ENCODE peak calls at places on chromosome 19, in nine cellular contexts. R is testis; G is adipocyte; A is cardiac muscle cell; K is CD8-positive, alpha-beta T cell; X is PC-3; Z is CD4-positive, alpha-beta memory T cell; F is tibial nerve; E is pancreas. O is an unnamed sample.

GRCh38 chr19:10625003-10625761 is at the start of gene SLC44A2:
- DNase-seq in R (peak), G (peak), A (peak), K (no peak), X (peak), Z (no peak), F (peak), E (peak), O (no peak)

GRCh38 chr19:55484571-55485438 is at the start of gene NAT14:
- DNase-seq in R (peak), G (peak), A (peak), K (peak), X (peak), Z (peak), F (no peak), E (peak), O (peak)

GRCh38 chr19:45424191-45425058 is 708 bp upstream of the ERCC1 start:
- DNase-seq in R (peak), G (peak), A (no peak), K (no peak), X (peak), Z (peak), F (peak), E (peak), O (peak)

GRCh38 chr19:6232567-6232966 is 47.2 kb downstream of the MLLT1 start:
- DNase-seq in R (no peak), G (peak), A (no peak), K (no peak), X (peak), Z (peak), F (no peak), E (peak), O (no peak)

GRCh38 chr19:23882493-23882892 is 32.2 kb upstream of the ZNF726 start:
- DNase-seq in R (peak), G (no peak), A (no peak), K (no peak), X (no peak), Z (no peak), F (no peak), E (no peak), O (no peak)

GRCh38 chr19:21158523-21159135 is 16.8 kb downstream of the ZNF431 start:
- DNase-seq in R (no peak), G (peak), A (no peak), K (no peak), X (peak), Z (no peak), F (no peak), E (no peak), O (no peak)

GRCh38 chr19:11752244-11752736 is 13.5 kb upstream of the ZNF823 start:
- DNase-seq in R (no peak), G (no peak), A (no peak), K (no peak), X (no peak), Z (no peak), F (no peak), E (no peak), O (no peak)

GRCh38 chr19:42282810-42283247 is 13.8 kb downstream of the CIC start:
- DNase-seq in R (no peak), G (no peak), A (no peak), K (no peak), X (no peak), Z (no peak), F (no peak), E (no peak), O (no peak)

GRCh38 chr19:13796301-13797057 is 1.2 kb downstream of the ZSWIM4 start:
- DNase-seq in R (peak), G (peak), A (no peak), K (no peak), X (peak), Z (no peak), F (peak), E (peak), O (peak)

GRCh38 chr19:38742296-38742695 is 2.0 kb downstream of the CAPN12 start:
- DNase-seq in R (no peak), G (no peak), A (no peak), K (no peak), X (no peak), Z (no peak), F (no peak), E (no peak), O (no peak)

GRCh38 chr19:41325947-41326706 is 16.2 kb downstream of the CCDC97 start:
- DNase-seq in R (no peak), G (peak), A (peak), K (no peak), X (peak), Z (peak), F (no peak), E (no peak), O (no peak)

GRCh38 chr19:14404322-14404721 is 14.8 kb downstream of the DDX39A start:
- DNase-seq in R (no peak), G (no peak), A (no peak), K (no peak), X (no peak), Z (peak), F (no peak), E (no peak), O (no peak)

GRCh38 chr19:49200238-49200862 is 42.8 kb downstream of the TRPM4 start:
- DNase-seq in R (peak), G (peak), A (no peak), K (no peak), X (peak), Z (no peak), F (no peak), E (no peak), O (peak)

GRCh38 chr19:23698711-23699520 is 11.9 kb upstream of the ZNF675 start:
- DNase-seq in R (no peak), G (no peak), A (peak), K (no peak), X (peak), Z (no peak), F (no peak), E (no peak), O (no peak)

GRCh38 chr19:18856385-18857126 is 24.8 kb downstream of the UPF1 start:
- DNase-seq in R (peak), G (no peak), A (no peak), K (no peak), X (peak), Z (no peak), F (no peak), E (no peak), O (no peak)

GRCh38 chr19:35639863-35640262 is 1.7 kb upstream of the ETV2 start:
- DNase-seq in R (no peak), G (no peak), A (no peak), K (no peak), X (no peak), Z (no peak), F (no peak), E (no peak), O (no peak)

GRCh38 chr19:3319643-3320353 is 46.6 kb upstream of the NFIC start:
- DNase-seq in R (no peak), G (no peak), A (no peak), K (no peak), X (peak), Z (no peak), F (no peak), E (no peak), O (no peak)

GRCh38 chr19:11324079-11324661 is 15.3 kb downstream of the RAB3D start:
- DNase-seq in R (peak), G (peak), A (no peak), K (no peak), X (peak), Z (no peak), F (peak), E (peak), O (no peak)

GRCh38 chr19:56113071-56113632 is 7.9 kb downstream of the ZNF787 start:
- DNase-seq in R (no peak), G (no peak), A (no peak), K (no peak), X (no peak), Z (no peak), F (no peak), E (no peak), O (no peak)

GRCh38 chr19:21322528-21322927 is 6.7 kb downstream of the ZNF708 start:
- DNase-seq in R (peak), G (no peak), A (no peak), K (no peak), X (no peak), Z (no peak), F (peak), E (no peak), O (no peak)

GRCh38 chr19:49718511-49718910 is 27.6 kb downstream of the CPT1C start:
- DNase-seq in R (no peak), G (peak), A (no peak), K (no peak), X (no peak), Z (no peak), F (no peak), E (no peak), O (no peak)

GRCh38 chr19:38580080-38580479 is 37.7 kb downstream of the MAP4K1 start:
- DNase-seq in R (no peak), G (no peak), A (no peak), K (no peak), X (no peak), Z (no peak), F (no peak), E (no peak), O (no peak)

GRCh38 chr19:20662421-20663105 is 1.2 kb upstream of the ZNF626 start:
- DNase-seq in R (peak), G (no peak), A (no peak), K (no peak), X (no peak), Z (no peak), F (no peak), E (no peak), O (no peak)

GRCh38 chr19:16252459-16253205 is 54.9 kb downstream of the AP1M1 start:
- DNase-seq in R (peak), G (no peak), A (no peak), K (no peak), X (no peak), Z (no peak), F (peak), E (no peak), O (no peak)

GRCh38 chr19:19444694-19445155 is 39.2 kb downstream of the GATAD2A start:
- DNase-seq in R (no peak), G (no peak), A (no peak), K (no peak), X (peak), Z (peak), F (no peak), E (no peak), O (no peak)

DNA sequence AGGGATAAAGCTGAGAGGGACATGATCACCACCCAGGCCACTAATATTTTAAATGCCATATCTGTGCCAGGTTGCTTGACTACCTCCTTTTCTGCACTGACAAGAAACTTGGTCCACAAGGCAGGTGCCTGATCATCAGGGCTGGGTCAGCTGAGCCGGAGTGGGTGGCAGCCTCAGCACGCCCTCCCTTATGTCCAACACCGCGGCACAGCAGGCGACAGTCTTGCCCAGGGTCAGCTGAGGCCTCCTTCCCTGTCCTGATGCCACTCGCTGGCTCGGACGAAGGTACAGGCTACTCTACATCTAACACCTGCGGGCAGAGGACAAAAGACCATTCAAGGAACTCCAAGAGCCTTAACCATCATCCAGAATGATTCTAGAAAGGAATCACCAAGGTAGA is 16.9 kb downstream of the ZC3H4 start:
- DNase-seq in R (no peak), G (no peak), A (no peak), K (no peak), X (no peak), Z (no peak), F (no peak), E (no peak), O (no peak)
- H3K4me3 ChIP-seq in R (no peak), G (no peak), A (no peak), K (no peak), X (peak), Z (no peak), F (no peak), E (no peak), O (no peak)

GRCh38 chr19:51311388-51312257 is at the start of gene IGLON5:
- DNase-seq in R (peak), G (no peak), A (peak), K (no peak), X (no peak), Z (no peak), F (no peak), E (no peak), O (peak)
- H3K4me3 ChIP-seq in R (peak), G (no peak), A (peak), K (no peak), X (no peak), Z (no peak), F (no peak), E (no peak), O (no peak)

DNA sequence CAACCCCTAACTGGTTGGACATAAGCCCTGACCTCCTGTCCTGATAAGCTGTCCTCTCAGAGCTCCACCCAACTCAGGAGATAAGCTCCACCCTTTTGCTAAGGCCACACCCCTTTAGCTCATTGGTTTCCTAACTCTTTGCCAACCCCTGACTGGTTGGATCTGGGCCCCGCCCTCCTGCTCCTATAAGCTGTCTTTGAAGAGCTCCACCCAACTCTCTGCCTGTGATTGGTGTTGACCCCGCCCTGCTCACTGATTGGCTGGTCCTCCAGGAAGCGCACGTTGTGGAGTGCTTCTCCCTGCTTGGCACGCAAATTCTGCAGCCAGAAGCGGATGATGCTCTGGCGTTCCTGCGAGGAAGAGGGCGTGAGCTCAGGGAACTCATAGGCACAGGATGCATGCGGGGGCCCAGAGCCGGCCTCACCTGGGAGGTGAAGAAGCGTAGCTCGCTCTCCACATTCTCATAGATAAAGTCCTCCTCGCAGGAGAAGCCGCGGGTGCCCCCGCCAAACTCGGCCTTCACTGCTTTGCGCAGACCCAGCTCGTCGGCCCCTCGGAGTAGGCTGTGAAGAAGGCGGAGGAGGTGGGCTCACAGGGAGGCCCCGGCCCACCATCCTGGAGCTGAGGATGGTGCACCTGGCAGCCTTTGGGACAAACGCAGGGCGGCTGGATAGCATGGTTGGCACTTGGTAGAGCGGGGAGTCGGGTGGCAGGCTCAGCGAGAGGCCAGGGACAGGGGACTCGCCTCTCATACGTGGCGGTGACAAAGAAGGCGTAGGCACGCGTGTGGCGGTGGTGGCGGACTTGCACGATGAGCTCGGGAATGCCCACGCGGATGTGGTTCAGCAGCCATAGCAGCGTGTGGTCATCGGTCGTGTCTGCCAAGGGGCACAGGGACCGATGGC is 1.7 kb downstream of the ANO8 start:
- DNase-seq in R (peak), G (peak), A (peak), K (no peak), X (peak), Z (peak), F (no peak), E (no peak), O (peak)
- H3K4me3 ChIP-seq in R (no peak), G (no peak), A (no peak), K (no peak), X (no peak), Z (no peak), F (no peak), E (no peak), O (no peak)

GRCh38 chr19:7830823-7831222 is 805 bp downstream of the EVI5L start:
- DNase-seq in R (no peak), G (no peak), A (no peak), K (no peak), X (no peak), Z (no peak), F (no peak), E (no peak), O (no peak)

GRCh38 chr19:7829162-7829520 is 877 bp upstream of the EVI5L start:
- DNase-seq in R (no peak), G (no peak), A (no peak), K (no peak), X (no peak), Z (no peak), F (no peak), E (no peak), O (no peak)

GRCh38 chr19:7829561-7830271 is at the start of gene EVI5L:
- DNase-seq in R (peak), G (peak), A (peak), K (peak), X (peak), Z (peak), F (peak), E (peak), O (peak)

GRCh38 chr19:7831452-7831851 is 1.4 kb downstream of the EVI5L start:
- DNase-seq in R (no peak), G (peak), A (peak), K (no peak), X (peak), Z (no peak), F (no peak), E (no peak), O (peak)

DNA sequence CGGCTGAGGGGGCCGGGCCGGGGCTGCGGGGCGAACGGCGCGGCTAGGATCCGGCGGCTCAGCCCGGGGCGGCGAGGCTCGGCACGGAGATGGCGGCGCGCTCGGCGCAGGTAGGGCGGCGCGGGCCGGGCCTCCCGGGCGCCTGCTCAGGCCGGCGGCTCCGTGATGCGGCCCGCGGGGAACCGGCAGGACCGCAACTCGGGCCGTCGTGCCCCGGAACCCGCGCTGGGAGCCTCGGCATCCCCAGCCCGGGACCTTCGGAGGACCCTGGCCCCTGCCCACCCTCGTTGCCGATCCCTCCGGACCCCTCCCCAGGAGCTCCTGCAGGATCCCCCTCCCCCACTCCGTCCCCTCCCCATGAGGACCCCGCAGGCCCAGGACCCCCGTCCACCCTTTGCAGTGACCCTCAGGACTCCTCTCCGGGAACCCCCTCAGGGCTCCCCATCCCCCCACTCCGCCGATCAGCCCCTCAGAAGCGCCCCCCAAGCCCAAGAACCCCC is 304 bp downstream of the EVI5L start:
- DNase-seq in R (no peak), G (no peak), A (no peak), K (no peak), X (no peak), Z (no peak), F (no peak), E (peak), O (no peak)
- H3K4me3 ChIP-seq in R (peak), G (peak), A (peak), K (peak), X (peak), Z (no peak), F (peak), E (peak), O (peak)

GRCh38 chr19:7552781-7553180 is 17.3 kb downstream of the PNPLA6 start:
- DNase-seq in R (no peak), G (no peak), A (no peak), K (no peak), X (no peak), Z (peak), F (no peak), E (no peak), O (no peak)

GRCh38 chr19:7558667-7559066 is 23.1 kb downstream of the PNPLA6 start:
- DNase-seq in R (no peak), G (no peak), A (no peak), K (no peak), X (no peak), Z (peak), F (no peak), E (no peak), O (no peak)

GRCh38 chr19:7554565-7554964 is 19.0 kb downstream of the PNPLA6 start:
- DNase-seq in R (no peak), G (no peak), A (no peak), K (no peak), X (no peak), Z (no peak), F (no peak), E (no peak), O (no peak)

GRCh38 chr19:7556696-7557315 is 21.3 kb downstream of the PNPLA6 start:
- DNase-seq in R (no peak), G (no peak), A (no peak), K (no peak), X (no peak), Z (peak), F (no peak), E (no peak), O (no peak)

GRCh38 chr19:7554990-7555864 is 19.7 kb downstream of the PNPLA6 start:
- DNase-seq in R (peak), G (peak), A (peak), K (no peak), X (no peak), Z (peak), F (no peak), E (no peak), O (peak)
- H3K4me3 ChIP-seq in R (peak), G (no peak), A (no peak), K (no peak), X (no peak), Z (no peak), F (no peak), E (no peak), O (peak)

GRCh38 chr19:54165222-54165621 is 5.7 kb upstream of the LENG1 start:
- DNase-seq in R (no peak), G (no peak), A (no peak), K (no peak), X (no peak), Z (no peak), F (no peak), E (no peak), O (no peak)

GRCh38 chr19:54164369-54165068 is 5.0 kb upstream of the LENG1 start:
- DNase-seq in R (peak), G (peak), A (peak), K (peak), X (peak), Z (peak), F (peak), E (peak), O (peak)

GRCh38 chr19:54162241-54162805 is 2.8 kb upstream of the LENG1 start:
- DNase-seq in R (peak), G (peak), A (peak), K (peak), X (peak), Z (peak), F (peak), E (peak), O (peak)

GRCh38 chr19:54160948-54161347 is 1.4 kb upstream of the LENG1 start:
- DNase-seq in R (no peak), G (no peak), A (no peak), K (no peak), X (peak), Z (no peak), F (no peak), E (no peak), O (no peak)

GRCh38 chr19:54162884-54163283 is 3.4 kb upstream of the LENG1 start:
- DNase-seq in R (no peak), G (no peak), A (no peak), K (no peak), X (no peak), Z (no peak), F (no peak), E (no peak), O (no peak)
- H3K4me3 ChIP-seq in R (no peak), G (peak), A (no peak), K (peak), X (peak), Z (no peak), F (no peak), E (no peak), O (peak)

DNA sequence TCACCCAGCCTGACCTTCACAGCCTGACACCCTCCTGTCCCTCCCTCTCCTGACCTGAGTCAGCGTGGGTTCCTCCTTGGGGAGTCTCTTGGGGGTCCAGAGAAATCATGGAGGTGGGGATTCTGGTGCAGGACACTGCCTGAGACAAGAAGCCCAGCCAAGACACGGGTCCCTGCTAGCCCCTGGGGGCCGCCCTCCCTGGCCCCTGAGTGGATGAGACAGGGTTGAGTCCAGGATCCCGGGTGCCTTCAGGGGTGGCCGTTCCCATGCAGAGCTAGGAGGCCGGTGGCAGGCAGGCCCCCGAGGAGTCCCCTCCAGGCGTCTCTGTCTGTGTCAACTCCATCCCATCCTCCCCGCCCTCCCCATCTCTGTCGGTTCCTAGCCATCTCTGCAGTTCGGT is 1.6 kb downstream of the MAP2K7 start:
- DNase-seq in R (no peak), G (no peak), A (no peak), K (no peak), X (no peak), Z (no peak), F (no peak), E (peak), O (no peak)
- H3K4me3 ChIP-seq in R (no peak), G (peak), A (no peak), K (no peak), X (peak), Z (peak), F (no peak), E (peak), O (peak)

O was measured in K562.